ENCODE peak calls at places on chromosomes 6 and 20, in four cellular contexts. M, J, G and X are unnamed samples.

GRCh38 chr20:52992632-52993031 is 20.5 kb downstream of the TSHZ2 start:
- DNase-seq in M (no peak), J (no peak), G (no peak), X (peak; percentile 53)

GRCh38 chr6:8731874-8732273 is 296.5 kb upstream of the SLC35B3 start:
- DNase-seq in M (no peak), J (peak; percentile 55), G (no peak), X (no peak)

GRCh38 chr6:127118505-127119360 is at the start of gene RSPO3:
- DNase-seq in M (no peak), J (peak; percentile 46), G (peak; percentile 63), X (peak; percentile 71)

GRCh38 chr6:158232445-158233213 is 64.5 kb downstream of the GTF2H5 start:
- DNase-seq in M (no peak), J (peak; percentile 19), G (peak; percentile 63), X (peak; percentile 82)

GRCh38 chr6:15457903-15458530 is 204.8 kb downstream of the DTNBP1 start:
- DNase-seq in M (no peak), J (no peak), G (no peak), X (peak; percentile 37)

GRCh38 chr6:72769459-72770125 is 147.7 kb downstream of the KCNQ5 start:
- DNase-seq in M (no peak), J (peak; percentile 41), G (no peak), X (no peak)

GRCh38 chr6:16514249-16514648 is 247.0 kb downstream of the ATXN1 start:
- DNase-seq in M (no peak), J (no peak), G (peak; percentile 42), X (peak; percentile 68)

GRCh38 chr6:11921017-11921438 is 91.1 kb upstream of the HIVEP1 start:
- DNase-seq in M (peak; percentile 8), J (no peak), G (peak; percentile 29), X (peak; percentile 99)

GRCh38 chr6:135521431-135521830 is 23.9 kb upstream of the AHI1 start:
- DNase-seq in M (no peak), J (no peak), G (no peak), X (peak; percentile 63)

GRCh38 chr6:67591910-67592309 is 1043.2 kb upstream of the ADGRB3 start:
- DNase-seq in M (no peak), J (no peak), G (no peak), X (no peak)

GRCh38 chr6:37054580-37054979 is 49.1 kb downstream of the FGD2 start:
- DNase-seq in M (no peak), J (no peak), G (no peak), X (no peak)

GRCh38 chr6:131316654-131317053 is 181.4 kb downstream of the AKAP7 start:
- DNase-seq in M (no peak), J (no peak), G (no peak), X (no peak)

GRCh38 chr6:71480577-71480976 is 192.0 kb downstream of the OGFRL1 start:
- DNase-seq in M (no peak), J (no peak), G (no peak), X (no peak)

GRCh38 chr20:62530643-62531032 is 54.8 kb upstream of the GATA5 start:
- DNase-seq in M (no peak), J (no peak), G (no peak), X (no peak)

GRCh38 chr6:138987299-138987642 is 782 bp downstream of the REPS1 start:
- DNase-seq in M (no peak), J (no peak), G (no peak), X (no peak)

GRCh38 chr6:143864234-143864633 is at the start of gene ZC2HC1B:
- DNase-seq in M (no peak), J (no peak), G (no peak), X (no peak)

GRCh38 chr20:45857836-45858250 is 429 bp downstream of the ZSWIM3 start:
- DNase-seq in M (no peak), J (peak; percentile 43), G (peak; percentile 44), X (peak; percentile 37)

GRCh38 chr20:23114018-23114417 is 27.9 kb upstream of the CD93 start:
- DNase-seq in M (no peak), J (no peak), G (no peak), X (no peak)

GRCh38 chr6:32940656-32941411 is at the start of gene HLA-DMB:
- DNase-seq in M (peak; percentile 75), J (peak; percentile 78), G (peak; percentile 87), X (peak; percentile 80)

GRCh38 chr6:56652994-56653393 is 10.3 kb upstream of the DST start:
- DNase-seq in M (peak; percentile 61), J (no peak), G (no peak), X (peak; percentile 79)

GRCh38 chr6:3443221-3443515 is 13.7 kb downstream of the SLC22A23 start:
- DNase-seq in M (no peak), J (no peak), G (no peak), X (no peak)

GRCh38 chr6:158174514-158174913 is 6.4 kb downstream of the GTF2H5 start:
- DNase-seq in M (no peak), J (no peak), G (no peak), X (peak; percentile 92)

GRCh38 chr6:56364482-56365313 is 117.3 kb upstream of the COL21A1 start:
- DNase-seq in M (no peak), J (no peak), G (no peak), X (peak; percentile 83)

GRCh38 chr6:21135484-21136005 is 458.0 kb upstream of the SOX4 start:
- DNase-seq in M (no peak), J (no peak), G (no peak), X (no peak)

GRCh38 chr20:57716202-57716601 is 6.4 kb upstream of the PMEPA1 start:
- DNase-seq in M (no peak), J (no peak), G (no peak), X (peak; percentile 92)

GRCh38 chr6:100614386-100614785 is 149.7 kb upstream of the SIM1 start:
- DNase-seq in M (no peak), J (no peak), G (no peak), X (no peak)

GRCh38 chr6:169869301-169869700 is 117.9 kb downstream of the ERMARD start:
- DNase-seq in M (no peak), J (no peak), G (no peak), X (no peak)

GRCh38 chr6:157287923-157288322 is 35.4 kb downstream of the TMEM242 start:
- DNase-seq in M (no peak), J (no peak), G (no peak), X (no peak)

GRCh38 chr6:38524436-38525145 is 115.1 kb downstream of the BTBD9 start:
- DNase-seq in M (no peak), J (no peak), G (no peak), X (peak; percentile 18)

GRCh38 chr6:38525888-38526287 is 113.8 kb downstream of the BTBD9 start:
- DNase-seq in M (no peak), J (no peak), G (no peak), X (no peak)

GRCh38 chr6:38528196-38528965 is 111.3 kb downstream of the BTBD9 start:
- DNase-seq in M (no peak), J (no peak), G (no peak), X (no peak)

GRCh38 chr6:38531134-38531533 is 108.6 kb downstream of the BTBD9 start:
- DNase-seq in M (no peak), J (no peak), G (no peak), X (no peak)

DNA sequence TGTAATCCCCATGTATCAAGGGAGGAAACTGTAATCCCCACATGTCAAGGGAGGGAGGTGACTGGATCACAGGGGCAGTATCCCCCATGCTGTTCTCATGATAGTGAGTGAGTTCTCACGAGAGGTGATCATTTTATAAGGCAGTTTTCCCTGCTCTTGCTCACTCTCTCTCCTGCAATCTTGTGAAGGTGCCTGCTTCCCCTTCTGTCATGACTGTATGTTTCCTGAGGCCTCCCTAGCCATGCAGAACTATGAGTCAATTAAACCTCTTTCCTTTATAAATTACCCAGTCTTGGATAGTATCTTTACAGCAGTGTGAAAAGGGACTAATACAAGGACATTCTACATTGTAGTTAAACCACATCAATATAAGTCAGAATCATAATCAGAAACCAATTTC is 112.4 kb downstream of the BTBD9 start:
- DNase-seq in M (no peak), J (no peak), G (no peak), X (no peak)
- H3K9me3 ChIP-seq in M (no peaks in the 10 kb centered on the region), J (no peaks in the 10 kb centered on the region), G (no peaks in the 10 kb centered on the region), X (no peaks in the 10 kb centered on the region)

GRCh38 chr6:153117986-153118886 is 12.8 kb downstream of the RGS17 start:
- DNase-seq in M (peak; percentile 21), J (no peak), G (no peak), X (peak; percentile 89)
- TF ChIP-seq EZH2phosphoT487 in M (no peak), J (no peak), G (no peak), X (no peak)

DNA sequence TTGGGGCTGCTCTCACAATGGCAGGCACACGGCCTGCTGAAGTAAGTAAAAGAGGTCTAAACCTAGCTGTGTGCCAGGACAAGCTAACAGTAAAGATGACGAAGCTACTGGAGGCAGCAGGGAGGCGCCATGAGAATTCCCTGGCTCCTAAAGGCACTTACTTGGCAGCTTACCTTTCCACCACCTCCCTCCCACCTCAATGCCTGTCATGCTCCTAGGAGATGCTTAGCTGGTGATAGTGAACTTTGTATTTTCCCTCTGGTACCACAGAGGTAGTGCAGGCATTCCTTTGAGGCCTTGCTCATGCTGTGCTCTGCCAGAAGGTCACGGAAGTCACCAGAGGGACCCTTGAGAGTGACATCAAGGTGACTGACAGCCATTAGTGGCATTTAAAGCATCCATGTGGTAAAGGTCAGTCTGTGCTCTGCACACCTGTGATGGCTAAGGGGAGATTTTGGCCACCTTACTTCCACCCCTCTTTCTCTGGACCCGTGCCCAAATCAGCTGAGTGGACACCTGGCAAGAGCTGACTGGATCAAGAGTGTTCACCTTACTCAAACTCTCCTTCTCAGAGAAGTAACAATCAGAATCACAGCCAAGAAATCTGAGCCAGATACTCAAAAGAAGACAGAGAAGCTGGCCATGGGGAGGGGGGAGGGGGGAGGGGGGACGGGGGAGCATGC is 3.0 kb downstream of the FKBP1A start:
- DNase-seq in M (no peak), J (no peak), G (no peak), X (peak; percentile 47)
- H3K9ac ChIP-seq in M (no peak overlapping the region), J (no peak overlapping the region), G (no peak overlapping the region), X (peak overlapping the region; percentile 1)

GRCh38 chr20:34669094-34669493 is 7.8 kb downstream of the PIGU start:
- DNase-seq in M (no peak), J (no peak), G (no peak), X (no peak)

DNA sequence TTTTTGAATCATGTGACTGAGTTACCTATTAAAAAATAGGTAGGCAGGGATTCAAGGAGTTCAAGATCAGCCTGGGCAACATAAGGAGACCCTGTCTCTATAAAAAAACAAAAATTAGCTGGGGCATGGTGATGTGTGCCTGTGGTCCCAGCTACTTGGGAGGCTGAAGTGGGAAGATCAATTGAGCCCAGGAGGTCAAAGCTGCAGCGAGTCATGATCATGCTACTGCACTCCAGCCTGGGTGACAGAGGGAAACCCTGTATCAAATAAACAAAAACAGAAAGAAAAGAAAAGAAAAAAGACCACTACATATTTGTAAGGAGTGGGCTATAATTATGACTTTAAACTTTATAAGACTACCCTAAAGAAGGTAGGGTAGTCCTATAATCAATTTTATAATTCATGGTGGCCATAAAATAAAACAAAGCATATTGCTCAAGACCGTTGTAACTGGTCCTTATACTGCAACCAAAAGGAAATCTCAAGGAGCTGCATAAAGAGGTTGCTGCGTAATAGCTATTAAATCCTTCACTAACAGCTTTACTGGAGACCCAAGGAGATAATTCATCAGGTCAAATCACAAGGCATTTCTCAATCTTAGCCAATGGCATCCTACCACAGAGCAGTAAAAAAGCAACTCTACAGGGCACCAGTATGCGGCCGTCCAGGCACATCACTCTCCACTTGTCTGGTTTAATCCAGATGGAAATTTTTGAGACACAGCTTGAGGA is 13.5 kb downstream of the PIGU start:
- DNase-seq in M (no peak), J (no peak), G (no peak), X (no peak)
- H3K9me3 ChIP-seq in M (no peaks in the 10 kb centered on the region), J (no peaks in the 10 kb centered on the region), G (no peaks in the 10 kb centered on the region), X (no peaks in the 10 kb centered on the region)

GRCh38 chr6:102114402-102114801 is 720.9 kb downstream of the GRIK2 start:
- DNase-seq in M (peak; percentile 6), J (no peak), G (peak; percentile 29), X (no peak)
- TF ChIP-seq EZH2phosphoT487 in M (no peak), J (no peak), G (no peak), X (no peak)